ENCODE peak calls at places on chromosomes 3 and 15, in seven cellular contexts. V, A, L, Q, J, W and B are unnamed samples.

GRCh38 chr15:81466741-81467140 is 92.7 kb upstream of the TMC3 start:
- DNase-seq in V (no peak), A (no peak), L (no peak), Q (no peak), J (no peak), W (no peak), B (no peak)

GRCh38 chr15:80990955-80991354 is 1.3 kb upstream of the MESD start:
- DNase-seq in V (no peak), A (no peak), L (no peak), Q (no peak), J (no peak), W (no peak), B (no peak)

GRCh38 chr3:116445291-116445841 is at the start of gene LSAMP:
- DNase-seq in V (no peak), A (no peak), L (no peak), Q (no peak), J (peak; percentile 63), W (peak; percentile 80), B (peak; percentile 62)

GRCh38 chr3:33926998-33927605 is 128.7 kb downstream of the PDCD6IP start:
- DNase-seq in V (no peak), A (no peak), L (no peak), Q (no peak), J (no peak), W (no peak), B (no peak)

GRCh38 chr15:30991301-30992072 is at the start of gene MTMR10:
- DNase-seq in V (peak; percentile 88), A (peak; percentile 88), L (peak; percentile 91), Q (peak; percentile 85), J (peak; percentile 86), W (peak; percentile 79), B (peak; percentile 75)

GRCh38 chr3:11719406-11720219 is 75.9 kb upstream of the VGLL4 start:
- DNase-seq in V (peak; percentile 85), A (peak; percentile 95), L (peak; percentile 74), Q (peak; percentile 88), J (peak; percentile 97), W (peak; percentile 85), B (peak; percentile 91)

GRCh38 chr3:179772297-179772696 is 119.5 kb downstream of the USP13 start:
- DNase-seq in V (no peak), A (no peak), L (no peak), Q (no peak), J (no peak), W (no peak), B (no peak)

GRCh38 chr15:78732634-78733033 is 78.6 kb downstream of the ADAMTS7 start:
- DNase-seq in V (no peak), A (no peak), L (no peak), Q (no peak), J (no peak), W (no peak), B (no peak)

GRCh38 chr3:69761896-69762789 is 22.9 kb downstream of the MITF start:
- DNase-seq in V (no peak), A (no peak), L (peak; percentile 16), Q (no peak), J (no peak), W (no peak), B (no peak)

GRCh38 chr3:112568642-112569041 is 6.8 kb downstream of the SLC35A5 start:
- DNase-seq in V (no peak), A (no peak), L (no peak), Q (no peak), J (no peak), W (no peak), B (no peak)

GRCh38 chr3:124993462-124993861 is 58.9 kb upstream of the MUC13 start:
- DNase-seq in V (no peak), A (peak; percentile 60), L (no peak), Q (no peak), J (no peak), W (peak; percentile 78), B (no peak)

GRCh38 chr3:66603161-66603611 is 102.4 kb upstream of the LRIG1 start:
- DNase-seq in V (no peak), A (no peak), L (no peak), Q (no peak), J (no peak), W (no peak), B (no peak)

GRCh38 chr15:93974804-93975481 is 256.4 kb upstream of the MCTP2 start:
- DNase-seq in V (no peak), A (no peak), L (no peak), Q (no peak), J (no peak), W (no peak), B (peak; percentile 10)

GRCh38 chr3:178525180-178525704 is 11.0 kb upstream of the KCNMB2 start:
- DNase-seq in V (no peak), A (no peak), L (no peak), Q (no peak), J (no peak), W (no peak), B (no peak)

GRCh38 chr3:186220365-186220764 is 111.5 kb upstream of the ETV5 start:
- DNase-seq in V (no peak), A (no peak), L (no peak), Q (no peak), J (no peak), W (no peak), B (no peak)

GRCh38 chr15:68230157-68231100 is 901 bp upstream of the CLN6 start:
- DNase-seq in V (no peak), A (no peak), L (peak; percentile 78), Q (peak; percentile 37), J (peak; percentile 40), W (no peak), B (no peak)

GRCh38 chr3:47194994-47195393 is 31.1 kb upstream of the SETD2 start:
- DNase-seq in V (no peak), A (no peak), L (no peak), Q (no peak), J (no peak), W (no peak), B (no peak)

GRCh38 chr15:26531489-26531888 is 241.4 kb downstream of the GABRB3 start:
- DNase-seq in V (no peak), A (no peak), L (no peak), Q (no peak), J (no peak), W (no peak), B (no peak)

GRCh38 chr15:54250351-54250750 is 272.1 kb downstream of the UNC13C start:
- DNase-seq in V (no peak), A (no peak), L (no peak), Q (no peak), J (no peak), W (no peak), B (no peak)

GRCh38 chr3:191373327-191373726 is 43.0 kb upstream of the UTS2B start:
- DNase-seq in V (no peak), A (no peak), L (no peak), Q (no peak), J (no peak), W (no peak), B (no peak)

GRCh38 chr3:146308682-146309081 is 57.8 kb upstream of the PLSCR4 start:
- DNase-seq in V (no peak), A (no peak), L (no peak), Q (no peak), J (no peak), W (no peak), B (no peak)

GRCh38 chr15:81809543-81809942 is 236.3 kb downstream of the MEX3B start:
- DNase-seq in V (no peak), A (no peak), L (peak; percentile 39), Q (peak; percentile 49), J (no peak), W (no peak), B (no peak)

GRCh38 chr3:52707585-52707984 is 1.7 kb downstream of the SPCS1 start:
- DNase-seq in V (no peak), A (no peak), L (peak; percentile 71), Q (peak; percentile 67), J (no peak), W (no peak), B (no peak)

GRCh38 chr3:58161435-58162398 is 49.1 kb downstream of the DNASE1L3 start:
- DNase-seq in V (peak; percentile 75), A (no peak), L (no peak), Q (no peak), J (no peak), W (peak; percentile 91), B (no peak)

GRCh38 chr15:29883126-29883525 is 60.9 kb upstream of the TJP1 start:
- DNase-seq in V (no peak), A (no peak), L (no peak), Q (no peak), J (no peak), W (no peak), B (no peak)

GRCh38 chr3:61564405-61565059 is 3.2 kb downstream of the PTPRG start:
- DNase-seq in V (peak; percentile 91), A (peak; percentile 83), L (peak; percentile 10), Q (no peak), J (peak; percentile 96), W (peak; percentile 92), B (peak; percentile 93)
- TF ChIP-seq CTCF in V (peak; percentile 87), A (peak; percentile 28), L (peak; percentile 16), Q (peak; percentile 45), J (peak; percentile 81), W (peak; percentile 56), B (peak; percentile 86)

GRCh38 chr3:23484386-23484785 is 281.3 kb downstream of the UBE2E2 start:
- DNase-seq in V (no peak), A (no peak), L (no peak), Q (no peak), J (no peak), W (no peak), B (no peak)
- TF ChIP-seq CTCF in V (no peak), A (no peak), L (no peak), Q (no peak), J (no peak), W (no peak), B (no peak)

GRCh38 chr3:147381610-147382009 is 24.7 kb downstream of the ZIC4 start:
- DNase-seq in V (no peak), A (no peak), L (no peak), Q (no peak), J (no peak), W (no peak), B (no peak)

GRCh38 chr3:147385059-147386012 is 21.0 kb downstream of the ZIC4 start:
- DNase-seq in V (no peak), A (no peak), L (no peak), Q (no peak), J (peak; percentile 54), W (no peak), B (no peak)

GRCh38 chr3:147380996-147381376 is 25.4 kb downstream of the ZIC4 start:
- DNase-seq in V (no peak), A (no peak), L (no peak), Q (no peak), J (peak; percentile 54), W (no peak), B (no peak)

GRCh38 chr3:147384210-147385058 is 21.9 kb downstream of the ZIC4 start:
- DNase-seq in V (no peak), A (no peak), L (no peak), Q (no peak), J (peak; percentile 96), W (no peak), B (peak; percentile 59)

GRCh38 chr3:147383617-147384016 is 22.7 kb downstream of the ZIC4 start:
- DNase-seq in V (no peak), A (no peak), L (peak; percentile 12), Q (no peak), J (peak; percentile 48), W (no peak), B (no peak)
- TF ChIP-seq CTCF in V (no peak), A (no peak), L (peak; percentile 38), Q (peak; percentile 54), J (peak; percentile 77), W (no peak), B (peak; percentile 52)

GRCh38 chr3:135905058-135905724 is 60.3 kb upstream of the PPP2R3A start:
- DNase-seq in V (no peak), A (no peak), L (no peak), Q (no peak), J (no peak), W (no peak), B (no peak)
- TF ChIP-seq CTCF in V (no peak), A (no peak), L (no peak), Q (no peak), J (peak; percentile 41), W (no peak), B (no peak)